ENCODE peak calls at places on chromosomes 11 and 22, in four cellular contexts. One of them, this sample, is unnamed.
A peak's percentile ranks its signal among the peaks of the same experiment; 100 is the strongest.

GRCh38 chr22:33409134-33409533 is 351.0 kb upstream of the SYN3 start:
- DNase-seq in HepG2: no peak
- DNase-seq in GM23338: peak; percentile 25
- DNase-seq in K562: no peak
- DNase-seq in this sample: no peak

GRCh38 chr11:1858154-1858553 is 5.3 kb downstream of the LSP1 start:
- DNase-seq in GM23338: no peak
- DNase-seq in HepG2: no peak
- DNase-seq in K562: no peak
- DNase-seq in this sample: no peak

GRCh38 chr11:7892059-7892699 is 38.9 kb downstream of the OR10A6 start:
- DNase-seq in K562: no peak
- DNase-seq in HepG2: no peak
- DNase-seq in GM23338: no peak
- DNase-seq in this sample: no peak

GRCh38 chr22:32744560-32744959 is 56.9 kb upstream of the TIMP3 start:
- DNase-seq in HepG2: no peak
- DNase-seq in GM23338: no peak
- DNase-seq in K562: no peak
- DNase-seq in this sample: no peak

GRCh38 chr11:10351768-10352641 is 47.1 kb downstream of the ADM start:
- DNase-seq in K562: no peak
- DNase-seq in GM23338: peak; percentile 99
- DNase-seq in HepG2: peak; percentile 89
- DNase-seq in this sample: no peak

GRCh38 chr11:132263875-132264274 is 893.5 kb downstream of the NTM start:
- DNase-seq in K562: no peak
- DNase-seq in GM23338: no peak
- DNase-seq in HepG2: no peak
- DNase-seq in this sample: no peak

GRCh38 chr22:27065259-27065658 is 407.9 kb downstream of the MIAT start:
- DNase-seq in GM23338: peak; percentile 20
- DNase-seq in HepG2: no peak
- DNase-seq in K562: no peak
- DNase-seq in this sample: no peak

GRCh38 chr11:2188745-2189144 is 17.1 kb upstream of the TH start:
- DNase-seq in HepG2: no peak
- DNase-seq in GM23338: no peak
- DNase-seq in K562: no peak
- DNase-seq in this sample: no peak

GRCh38 chr11:78542007-78542406 is 32.7 kb downstream of the NARS2 start:
- DNase-seq in GM23338: no peak
- DNase-seq in K562: no peak
- DNase-seq in HepG2: no peak
- DNase-seq in this sample: no peak

GRCh38 chr11:2694995-2695939 is 4.5 kb downstream of the KCNQ1OT1 start:
- DNase-seq in K562: no peak
- DNase-seq in GM23338: no peak
- DNase-seq in HepG2: no peak
- DNase-seq in this sample: no peak

GRCh38 chr22:49936973-49937757 is 18.7 kb downstream of the CRELD2 start:
- DNase-seq in GM23338: no peak
- DNase-seq in K562: no peak
- DNase-seq in HepG2: no peak
- DNase-seq in this sample: no peak

GRCh38 chr22:38239101-38239761 is 33.6 kb downstream of the TMEM184B start:
- DNase-seq in K562: no peak
- DNase-seq in HepG2: no peak
- DNase-seq in GM23338: no peak
- DNase-seq in this sample: no peak

GRCh38 chr11:83436855-83437254 is 150.7 kb upstream of the CCDC90B start:
- DNase-seq in HepG2: no peak
- DNase-seq in K562: no peak
- DNase-seq in GM23338: peak; percentile 27
- DNase-seq in this sample: no peak

GRCh38 chr11:83438438-83438837 is 152.3 kb upstream of the CCDC90B start:
- DNase-seq in HepG2: no peak
- DNase-seq in K562: no peak
- DNase-seq in GM23338: no peak
- DNase-seq in this sample: no peak

GRCh38 chr11:83437939-83438338 is 151.8 kb upstream of the CCDC90B start:
- DNase-seq in HepG2: no peak
- DNase-seq in K562: no peak
- DNase-seq in GM23338: no peak
- DNase-seq in this sample: no peak

GRCh38 chr11:83441596-83441995 is 155.4 kb upstream of the CCDC90B start:
- DNase-seq in K562: no peak
- DNase-seq in GM23338: no peak
- DNase-seq in HepG2: no peak
- DNase-seq in this sample: no peak

DNA sequence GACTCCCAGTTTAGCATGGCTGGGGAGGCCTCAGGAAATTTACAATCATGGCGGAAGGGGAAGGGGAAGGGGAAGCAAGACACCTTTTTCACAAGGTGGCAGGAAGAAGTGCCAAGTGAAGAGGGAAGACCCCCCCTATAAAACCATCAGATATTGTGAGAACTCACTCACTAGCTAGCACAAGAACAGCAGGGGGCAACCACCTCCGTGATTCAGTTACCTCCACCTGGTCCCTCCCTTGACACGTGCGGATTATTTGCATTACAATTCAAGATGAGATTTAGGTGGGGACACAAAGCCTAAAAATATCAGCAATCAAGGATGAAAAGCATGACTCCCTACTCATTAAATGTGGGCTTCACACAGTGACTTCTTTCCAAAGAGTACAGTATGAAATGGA is 155.0 kb upstream of the CCDC90B start:
- DNase-seq in HepG2: no peak
- DNase-seq in GM23338: peak; percentile 64
- DNase-seq in K562: no peak
- DNase-seq in this sample: no peak
- H3K4me3 ChIP-seq in HepG2: no peak overlapping the region
- H3K4me3 ChIP-seq in GM23338: no peak overlapping the region
- H3K4me3 ChIP-seq in K562: no peak overlapping the region
- H3K4me3 ChIP-seq in this sample: no peak overlapping the region

GRCh38 chr11:64164392-64165312 is 1.3 kb downstream of the MACROD1 start:
- DNase-seq in GM23338: peak; percentile 67
- DNase-seq in HepG2: peak; percentile 13
- DNase-seq in K562: no peak
- DNase-seq in this sample: no peak
- TF ChIP-seq POLR2AphosphoS5 in GM23338: no peak
- TF ChIP-seq POLR2AphosphoS5 in HepG2: no peak
- TF ChIP-seq POLR2AphosphoS5 in K562: no peak
- TF ChIP-seq POLR2AphosphoS5 in this sample: no peak

GRCh38 chr11:66328307-66329144 is 7.7 kb downstream of the RIN1 start:
- DNase-seq in HepG2: peak; percentile 71
- DNase-seq in K562: peak; percentile 85
- DNase-seq in GM23338: peak; percentile 91
- DNase-seq in this sample: no peak
- TF ChIP-seq EZH2 in HepG2: no peak
- TF ChIP-seq EZH2 in K562: no peak
- TF ChIP-seq EZH2 in GM23338: no peak
- TF ChIP-seq EZH2 in this sample: no peak

GRCh38 chr22:30266445-30267381 is at the start of gene OSM:
- DNase-seq in K562: no peak
- DNase-seq in GM23338: no peak
- DNase-seq in HepG2: no peak
- DNase-seq in this sample: no peak
- H3K4me3 ChIP-seq in K562: no peak within 1 kb of the TSS
- H3K4me3 ChIP-seq in GM23338: no peak within 1 kb of the TSS
- H3K4me3 ChIP-seq in HepG2: no peak within 1 kb of the TSS
- H3K4me3 ChIP-seq in this sample: no peak within 1 kb of the TSS

GRCh38 chr11:469684-470667 is 19.9 kb downstream of the PTDSS2 start:
- DNase-seq in HepG2: peak; percentile 83
- DNase-seq in GM23338: no peak
- DNase-seq in K562: no peak
- DNase-seq in this sample: no peak
- TF ChIP-seq POLR2AphosphoS5 in HepG2: peak; percentile 71
- TF ChIP-seq POLR2AphosphoS5 in GM23338: no peak
- TF ChIP-seq POLR2AphosphoS5 in K562: no peak
- TF ChIP-seq POLR2AphosphoS5 in this sample: no peak

DNA sequence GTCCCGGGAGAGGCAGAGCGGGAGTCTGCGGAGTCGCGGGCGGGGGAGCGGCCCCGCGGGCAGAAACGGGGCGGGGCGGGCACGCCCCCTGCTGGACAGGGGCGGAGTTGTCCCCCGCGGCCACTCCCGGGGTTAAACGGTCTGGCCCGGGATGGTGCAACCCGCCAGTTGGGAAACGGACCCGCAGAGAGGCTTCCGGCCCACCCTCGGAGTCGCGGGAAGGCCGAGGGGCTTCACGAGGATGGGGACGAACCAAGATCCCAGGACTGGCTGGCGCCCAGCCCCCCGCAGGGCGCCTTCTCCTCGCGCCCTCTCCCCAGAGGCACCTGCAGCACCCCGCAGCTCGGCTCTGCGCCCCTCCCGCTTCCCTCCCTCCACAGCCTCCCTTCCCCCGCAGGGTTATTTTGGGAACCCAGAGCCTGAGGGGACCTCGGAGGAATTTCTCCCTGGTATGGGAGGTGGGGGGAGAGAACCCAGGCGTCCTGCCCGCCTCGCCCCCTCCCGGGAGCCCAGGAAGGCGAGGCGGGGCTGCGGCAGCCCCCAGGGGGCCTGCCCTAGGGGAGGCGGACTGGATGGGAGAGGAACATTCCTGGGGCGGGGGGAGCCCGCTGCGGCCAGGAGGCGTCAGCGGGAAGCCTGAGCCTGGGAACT is 877 bp downstream of the RASGRP2 start:
- DNase-seq in K562: peak; percentile 91
- DNase-seq in GM23338: peak; percentile 70
- DNase-seq in HepG2: no peak
- DNase-seq in this sample: no peak
- TF ChIP-seq EZH2 in K562: no peak
- TF ChIP-seq EZH2 in GM23338: no peak
- TF ChIP-seq EZH2 in HepG2: no peak
- TF ChIP-seq EZH2 in this sample: no peak

DNA sequence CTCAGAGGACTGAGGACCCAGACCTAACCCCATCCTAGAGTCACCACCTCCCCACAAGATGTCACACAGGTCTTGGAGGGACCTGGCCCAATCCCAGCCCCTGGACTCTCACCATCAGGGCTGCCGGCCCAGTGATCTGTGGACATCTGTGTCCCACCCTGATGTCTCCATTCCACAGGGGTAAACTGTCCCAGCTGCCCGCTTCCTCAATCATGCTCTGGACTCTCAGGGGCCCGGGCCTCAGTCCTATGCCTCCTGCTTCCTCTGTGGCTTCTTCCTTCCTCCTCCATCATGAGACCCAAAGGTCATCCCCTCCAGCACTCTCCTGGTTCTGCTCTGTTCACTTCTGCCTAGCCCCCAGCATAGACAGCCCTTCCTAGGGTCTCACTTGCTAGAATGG is 32.2 kb downstream of the ARAP1 start:
- DNase-seq in K562: no peak
- DNase-seq in HepG2: no peak
- DNase-seq in GM23338: no peak
- DNase-seq in this sample: no peak
- H3K4me3 ChIP-seq in K562: no peak overlapping the region
- H3K4me3 ChIP-seq in HepG2: no peak overlapping the region
- H3K4me3 ChIP-seq in GM23338: no peak overlapping the region
- H3K4me3 ChIP-seq in this sample: no peak overlapping the region

DNA sequence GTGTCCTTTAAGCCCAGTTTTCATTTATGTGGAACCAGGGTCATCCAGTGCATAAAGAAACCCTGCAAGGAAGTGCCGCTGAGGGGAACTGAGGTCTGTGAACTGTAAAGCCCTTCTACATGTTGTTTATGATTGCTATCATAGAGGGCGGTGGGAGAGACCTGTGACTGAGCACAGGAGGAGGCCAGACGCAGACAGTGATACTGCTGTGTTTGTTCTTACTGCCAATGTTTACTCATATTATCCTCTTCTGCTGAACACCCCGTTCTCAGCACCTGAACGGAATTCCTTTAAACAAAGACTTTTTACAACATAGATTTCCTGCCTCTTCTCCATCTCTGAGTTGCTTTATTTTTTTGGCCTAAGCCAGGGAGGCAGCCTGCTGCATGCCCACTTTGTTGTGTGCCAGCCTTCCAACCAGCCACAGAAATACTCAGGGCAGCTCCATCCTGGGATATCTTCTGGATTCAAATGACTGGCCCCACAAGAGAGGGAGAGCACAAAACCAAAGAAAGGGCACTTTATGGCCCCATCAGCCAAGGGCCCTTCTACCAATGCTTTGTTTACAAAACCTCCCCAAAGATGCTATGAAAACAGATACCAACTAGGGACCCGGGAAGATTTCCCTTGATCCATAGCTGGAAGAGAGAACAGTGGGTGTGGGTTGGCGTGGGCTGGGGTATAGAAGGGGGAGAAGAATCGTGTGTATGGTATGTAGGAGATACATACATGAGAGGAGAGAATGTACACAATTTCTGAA is 1.1 kb upstream of the GALNT18 start:
- DNase-seq in K562: no peak
- DNase-seq in GM23338: no peak
- DNase-seq in HepG2: peak; percentile 18
- DNase-seq in this sample: no peak
- TF ChIP-seq POLR2AphosphoS5 in K562: no peak
- TF ChIP-seq POLR2AphosphoS5 in GM23338: no peak
- TF ChIP-seq POLR2AphosphoS5 in HepG2: no peak
- TF ChIP-seq POLR2AphosphoS5 in this sample: no peak

This sample was measured in SK-N-MC.